ENCODE peak calls at places on chromosomes 6 and 20, in four cellular contexts. W is A549, X is SK-N-SH, L is HepG2. D is an unnamed sample.

GRCh38 chr6:366972-367794 is 24.4 kb upstream of the IRF4 start:
- DNase-seq in L (no peak), W (no peak), X (no peak), D (no peak)

GRCh38 chr20:38271609-38272120 is 11.1 kb upstream of the KIAA1755 start:
- DNase-seq in X (no peak), L (no peak), W (no peak), D (no peak)

GRCh38 chr20:62293111-62293784 is 9.5 kb upstream of the ADRM1 start:
- DNase-seq in L (no peak), W (no peak), X (no peak), D (no peak)

GRCh38 chr20:25364879-25365699 is 25.5 kb downstream of the ABHD12 start:
- DNase-seq in X (no peak), W (no peak), L (no peak), D (no peak)

GRCh38 chr6:44867561-44868334 is 460.4 kb upstream of the RUNX2 start:
- DNase-seq in X (no peak), L (no peak), W (no peak), D (peak)

GRCh38 chr20:6074145-6074561 is 20.3 kb upstream of the LRRN4 start:
- DNase-seq in L (peak), W (peak), X (peak), D (no peak)

GRCh38 chr6:136959471-136959891 is 37.4 kb downstream of the SLC35D3 start:
- DNase-seq in L (no peak), X (peak), W (no peak), D (no peak)

GRCh38 chr6:137157601-137158000 is 15.8 kb downstream of the IL22RA2 start:
- DNase-seq in L (no peak), W (no peak), X (peak), D (no peak)

GRCh38 chr20:2631228-2631627 is 21.2 kb upstream of the NOP56 start:
- DNase-seq in W (peak), X (no peak), L (no peak), D (no peak)

GRCh38 chr20:60138263-60139127 is 180.3 kb downstream of the CDH26 start:
- DNase-seq in W (no peak), L (no peak), X (no peak), D (no peak)

GRCh38 chr6:41568585-41569384 is 22.6 kb downstream of the FOXP4 start:
- DNase-seq in L (peak), W (peak), X (no peak), D (no peak)

GRCh38 chr6:86010915-86011786 is 368.5 kb upstream of the SYNCRIP start:
- DNase-seq in L (no peak), W (no peak), X (no peak), D (no peak)

GRCh38 chr6:37674161-37674560 is 23.5 kb downstream of the MDGA1 start:
- DNase-seq in W (no peak), X (peak), L (no peak), D (no peak)

GRCh38 chr6:37344308-37344707 is 9.5 kb upstream of the RNF8 start:
- DNase-seq in L (no peak), W (no peak), X (no peak), D (no peak)

GRCh38 chr6:118567974-118568373 is 19.9 kb downstream of the PLN start:
- DNase-seq in X (no peak), L (no peak), W (no peak), D (no peak)

GRCh38 chr6:41182069-41183034 is 18.6 kb downstream of the TREML2 start:
- DNase-seq in W (peak), L (peak), X (peak), D (no peak)

GRCh38 chr20:4401601-4402000 is 320.1 kb upstream of the PRND start:
- DNase-seq in W (no peak), L (no peak), X (no peak), D (no peak)

GRCh38 chr20:49750611-49751396 is 37.1 kb upstream of the B4GALT5 start:
- DNase-seq in W (no peak), X (no peak), L (no peak), D (peak)

GRCh38 chr6:991192-991591 is 298.3 kb upstream of the EXOC2 start:
- DNase-seq in W (no peak), X (no peak), L (no peak), D (no peak)

GRCh38 chr20:1945134-1945618 is 48.7 kb downstream of the PDYN start:
- DNase-seq in W (no peak), L (no peak), X (no peak), D (no peak)

GRCh38 chr6:135411339-135411738 is 86.2 kb downstream of the AHI1 start:
- DNase-seq in W (no peak), L (peak), X (no peak), D (no peak)

GRCh38 chr20:51383891-51384510 is 158.5 kb downstream of the NFATC2 start:
- DNase-seq in W (no peak), X (no peak), L (no peak), D (no peak)

GRCh38 chr6:134517863-134518262 is 200.0 kb upstream of the SGK1 start:
- DNase-seq in L (no peak), X (peak), W (no peak), D (no peak)

GRCh38 chr20:39271205-39271604 is 309.1 kb downstream of the DHX35 start:
- DNase-seq in L (no peak), X (no peak), W (no peak), D (no peak)

GRCh38 chr6:56387621-56388413 is 140.4 kb upstream of the COL21A1 start:
- DNase-seq in L (peak), X (no peak), W (no peak), D (no peak)

GRCh38 chr6:80338201-80338836 is 231.8 kb downstream of the BCKDHB start:
- DNase-seq in X (peak), W (peak), L (peak), D (no peak)

GRCh38 chr20:38724603-38725457 is 544 bp downstream of the SLC32A1 start:
- DNase-seq in L (no peak), X (peak), W (no peak), D (no peak)

GRCh38 chr6:5361371-5361770 is 100.1 kb downstream of the FARS2 start:
- DNase-seq in L (no peak), X (no peak), W (no peak), D (no peak)

GRCh38 chr6:143549630-143550268 is 38.2 kb upstream of the FUCA2 start:
- DNase-seq in X (no peak), L (no peak), W (no peak), D (peak)

GRCh38 chr6:158232445-158233213 is 64.5 kb downstream of the GTF2H5 start:
- DNase-seq in L (peak), W (peak), X (peak), D (no peak)

GRCh38 chr6:165231581-165232276 is 77.7 kb downstream of the C6orf118 start:
- DNase-seq in L (no peak), X (peak), W (peak), D (no peak)

GRCh38 chr6:3334579-3334978 is 75.8 kb downstream of the PSMG4 start:
- DNase-seq in W (no peak), X (peak), L (no peak), D (no peak)

GRCh38 chr20:56431451-56431850 is 19.4 kb downstream of the CASS4 start:
- DNase-seq in W (no peak), X (no peak), L (no peak), D (no peak)

GRCh38 chr20:41231136-41231535 is 86.4 kb downstream of the ZHX3 start:
- DNase-seq in W (no peak), L (no peak), X (no peak), D (no peak)

DNA sequence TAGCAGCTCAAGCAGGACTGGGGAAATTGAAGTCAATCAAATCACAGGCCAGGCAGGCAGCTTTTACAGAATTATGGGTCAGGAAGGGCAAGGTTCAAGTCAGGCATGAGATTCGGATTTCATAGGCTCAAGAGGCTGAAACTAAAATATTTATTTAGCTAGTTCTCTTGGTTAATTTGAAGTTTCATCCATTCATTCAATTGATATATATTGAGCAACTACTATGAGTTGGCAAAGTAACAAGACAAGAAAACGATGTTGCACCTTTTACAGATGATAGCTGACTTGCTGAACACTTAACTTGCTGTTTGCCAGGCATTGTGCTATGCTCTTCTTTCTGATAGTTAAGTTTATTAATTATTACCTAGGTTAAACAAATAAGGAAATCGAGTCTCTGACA is 20.5 kb upstream of the ASCC3 start:
- DNase-seq in W (no peak), L (no peak), X (no peak), D (no peak)
- TF ChIP-seq PBX3 in W (no peak), L (no peak), X (no peak), D (no peak)

DNA sequence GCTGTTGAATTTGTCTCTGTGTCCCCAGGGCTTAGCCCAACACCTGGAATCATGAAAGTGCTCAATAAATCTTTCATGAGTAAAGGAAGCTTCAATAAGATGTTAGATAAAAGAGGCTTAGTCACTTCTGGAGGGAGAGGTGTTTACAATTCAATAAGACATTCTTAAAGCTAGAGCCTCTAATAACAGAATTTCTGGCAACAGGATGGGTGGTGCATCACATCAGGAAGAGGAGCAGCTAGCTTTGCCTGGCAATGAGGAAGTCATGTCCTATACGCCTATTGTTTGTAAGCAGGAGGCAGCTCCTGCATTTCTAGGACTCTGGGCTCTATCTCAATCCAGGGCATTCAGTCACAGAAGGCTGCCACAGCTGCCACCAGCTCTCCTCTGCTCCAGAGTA is 638.5 kb downstream of the EPM2A start:
- DNase-seq in L (no peak), X (no peak), W (no peak), D (no peak)
- TF ChIP-seq PBX3 in L (no peak), X (no peak), W (no peak), D (no peak)

GRCh38 chr6:42569102-42570028 is 5.5 kb downstream of the UBR2 start:
- DNase-seq in W (peak), X (no peak), L (no peak), D (no peak)
- TF ChIP-seq PBX3 in W (no peak), X (peak), L (no peak), D (no peak)

GRCh38 chr6:157049126-157049525 is 271.9 kb downstream of the ARID1B start:
- DNase-seq in X (no peak), W (no peak), L (no peak), D (no peak)
- TF ChIP-seq PBX3 in X (no peak), W (no peak), L (no peak), D (no peak)

GRCh38 chr6:8837343-8837742 is 402.0 kb upstream of the SLC35B3 start:
- DNase-seq in X (no peak), W (no peak), L (no peak), D (no peak)
- TF ChIP-seq PBX3 in X (no peak), W (no peak), L (no peak), D (no peak)

GRCh38 chr6:25215881-25216280 is 63.3 kb upstream of the CARMIL1 start:
- DNase-seq in L (no peak), W (no peak), X (no peak), D (no peak)
- TF ChIP-seq PBX3 in L (no peak), W (no peak), X (no peak), D (no peak)

DNA sequence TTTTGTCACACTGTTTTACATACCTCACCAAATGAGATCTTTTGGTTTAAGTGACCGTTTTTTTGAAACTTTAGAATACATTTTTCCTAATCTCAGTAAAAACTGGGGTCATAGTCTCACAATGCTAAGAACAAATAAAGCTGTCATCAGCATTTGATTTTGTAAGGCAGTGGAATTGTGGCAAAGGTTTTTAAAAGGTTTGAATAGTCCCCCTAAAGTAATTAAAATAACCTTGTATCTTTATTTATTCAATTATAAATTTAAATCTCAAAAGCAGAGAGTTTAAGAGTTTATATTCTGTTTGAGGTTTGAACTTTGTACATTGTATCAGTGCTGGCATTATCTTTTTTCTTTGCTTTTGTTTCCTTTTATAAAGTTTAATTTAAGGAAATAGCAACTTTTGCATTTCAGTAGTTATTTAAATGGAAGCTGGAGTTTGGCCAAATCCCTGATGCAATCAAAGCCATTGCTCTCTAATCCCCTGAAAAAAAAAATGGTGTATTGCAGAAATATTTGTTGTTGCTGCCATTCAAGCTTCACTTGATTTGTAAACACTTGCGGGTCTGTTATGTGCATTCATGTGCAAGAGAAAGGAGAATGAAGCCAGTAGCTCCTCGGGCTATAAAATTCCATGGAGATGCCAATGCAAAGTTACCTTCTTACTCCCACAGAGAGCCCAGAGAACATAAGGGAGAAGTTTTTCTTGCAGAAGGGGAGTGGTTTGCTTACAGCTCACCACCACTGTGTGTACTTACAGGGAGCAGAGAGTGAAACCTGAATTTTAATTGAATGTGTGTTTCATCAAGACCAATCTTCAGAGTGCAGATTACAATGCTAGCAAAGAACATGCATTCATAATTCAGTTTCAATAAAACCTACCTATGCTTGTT is 391.8 kb downstream of the ARHGAP18 start:
- DNase-seq in W (peak), X (no peak), L (no peak), D (no peak)
- TF ChIP-seq PBX3 in W (no peak), X (no peak), L (no peak), D (no peak)

DNA sequence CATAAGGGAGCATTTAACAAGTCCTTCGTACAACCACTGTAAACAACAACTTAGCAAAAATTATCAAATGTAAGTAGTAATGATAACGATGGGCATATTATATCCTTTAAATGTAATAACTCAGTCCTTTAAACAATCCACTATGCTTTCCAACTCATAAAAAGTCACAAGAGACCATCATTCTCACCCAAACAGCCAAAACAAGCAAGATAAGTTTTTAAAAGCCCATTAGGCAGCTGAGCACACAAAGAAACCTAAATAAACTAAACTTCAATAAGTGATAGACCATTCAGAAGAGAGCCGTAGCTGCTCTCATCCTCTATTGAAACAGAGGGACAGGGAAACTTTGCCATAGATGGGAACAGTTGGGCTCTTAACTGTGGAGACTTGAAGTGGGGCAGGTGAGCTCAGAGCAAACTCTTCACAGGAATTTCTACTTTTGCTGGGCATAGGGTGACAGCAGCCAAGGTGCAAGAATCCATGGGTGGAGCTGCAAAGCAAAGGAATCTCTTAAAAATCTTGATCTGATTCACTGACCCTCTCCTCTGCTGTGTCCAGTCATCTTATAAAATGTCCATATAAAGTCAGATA is 22.5 kb downstream of the RAB22A start:
- DNase-seq in W (no peak), L (no peak), X (no peak), D (no peak)
- TF ChIP-seq PBX3 in W (no peak), L (no peak), X (no peak), D (no peak)